ENCODE peak calls at places on chromosomes 11 and 22, in four cellular contexts. One of them, this sample, is unnamed.

GRCh38 chr22:43236401-43237166 is 49.6 kb upstream of the TTLL12 start:
- DNase-seq in mesendoderm: peak; percentile 19
- DNase-seq in H1: no peak
- DNase-seq in IMR-90: no peak
- DNase-seq in this sample: no peak

GRCh38 chr11:77411717-77412441 is 62.0 kb downstream of the PAK1 start:
- DNase-seq in H1: peak; percentile 84
- DNase-seq in IMR-90: peak; percentile 82
- DNase-seq in mesendoderm: peak; percentile 96
- DNase-seq in this sample: peak; percentile 90

GRCh38 chr11:128247235-128247594 is 340.1 kb downstream of the ETS1 start:
- DNase-seq in mesendoderm: no peak
- DNase-seq in H1: no peak
- DNase-seq in IMR-90: no peak
- DNase-seq in this sample: no peak

GRCh38 chr22:19667872-19668740 is 46.2 kb upstream of the SEPTIN5 start:
- DNase-seq in IMR-90: no peak
- DNase-seq in mesendoderm: no peak
- DNase-seq in H1: no peak
- DNase-seq in this sample: no peak

GRCh38 chr11:129460714-129461113 is 85.1 kb downstream of the BARX2 start:
- DNase-seq in H1: no peak
- DNase-seq in IMR-90: no peak
- DNase-seq in mesendoderm: no peak
- DNase-seq in this sample: no peak

GRCh38 chr22:38313384-38313955 is 3.8 kb downstream of the CSNK1E start:
- DNase-seq in mesendoderm: no peak
- DNase-seq in H1: no peak
- DNase-seq in IMR-90: peak; percentile 96
- DNase-seq in this sample: no peak

GRCh38 chr11:43983221-43983795 is 40.9 kb downstream of the C11orf96 start:
- DNase-seq in IMR-90: peak; percentile 13
- DNase-seq in mesendoderm: no peak
- DNase-seq in H1: no peak
- DNase-seq in this sample: no peak

GRCh38 chr11:119615003-119615878 is 113.8 kb downstream of the NECTIN1 start:
- DNase-seq in IMR-90: peak; percentile 90
- DNase-seq in mesendoderm: peak; percentile 67
- DNase-seq in H1: no peak
- DNase-seq in this sample: no peak

GRCh38 chr11:13717331-13717730 is 48.9 kb downstream of the FAR1 start:
- DNase-seq in IMR-90: peak; percentile 73
- DNase-seq in mesendoderm: peak; percentile 63
- DNase-seq in H1: no peak
- DNase-seq in this sample: no peak

GRCh38 chr11:86670179-86670578 is 2.2 kb downstream of the ME3 start:
- DNase-seq in mesendoderm: peak; percentile 48
- DNase-seq in H1: no peak
- DNase-seq in IMR-90: peak; percentile 43
- DNase-seq in this sample: no peak

GRCh38 chr22:19940536-19941364 is 822 bp upstream of the COMT start:
- DNase-seq in IMR-90: no peak
- DNase-seq in H1: no peak
- DNase-seq in mesendoderm: no peak
- DNase-seq in this sample: no peak

GRCh38 chr11:61632096-61632495 is 48.1 kb upstream of the DAGLA start:
- DNase-seq in mesendoderm: no peak
- DNase-seq in H1: no peak
- DNase-seq in IMR-90: no peak
- DNase-seq in this sample: no peak

GRCh38 chr11:122714021-122714420 is 58.5 kb downstream of the UBASH3B start:
- DNase-seq in mesendoderm: no peak
- DNase-seq in H1: no peak
- DNase-seq in IMR-90: no peak
- DNase-seq in this sample: no peak
- H3K56ac ChIP-seq in mesendoderm: no peak overlapping the region
- H3K56ac ChIP-seq in H1: no peak overlapping the region
- H3K56ac ChIP-seq in IMR-90: no peak overlapping the region
- H3K56ac ChIP-seq in this sample: no peak overlapping the region

GRCh38 chr11:4035985-4036384 is 58.6 kb upstream of the RRM1 start:
- DNase-seq in mesendoderm: no peak
- DNase-seq in IMR-90: no peak
- DNase-seq in H1: no peak
- DNase-seq in this sample: no peak
- H3K56ac ChIP-seq in mesendoderm: no peak overlapping the region
- H3K56ac ChIP-seq in IMR-90: no peak overlapping the region
- H3K56ac ChIP-seq in H1: no peak overlapping the region
- H3K56ac ChIP-seq in this sample: no peak overlapping the region

DNA sequence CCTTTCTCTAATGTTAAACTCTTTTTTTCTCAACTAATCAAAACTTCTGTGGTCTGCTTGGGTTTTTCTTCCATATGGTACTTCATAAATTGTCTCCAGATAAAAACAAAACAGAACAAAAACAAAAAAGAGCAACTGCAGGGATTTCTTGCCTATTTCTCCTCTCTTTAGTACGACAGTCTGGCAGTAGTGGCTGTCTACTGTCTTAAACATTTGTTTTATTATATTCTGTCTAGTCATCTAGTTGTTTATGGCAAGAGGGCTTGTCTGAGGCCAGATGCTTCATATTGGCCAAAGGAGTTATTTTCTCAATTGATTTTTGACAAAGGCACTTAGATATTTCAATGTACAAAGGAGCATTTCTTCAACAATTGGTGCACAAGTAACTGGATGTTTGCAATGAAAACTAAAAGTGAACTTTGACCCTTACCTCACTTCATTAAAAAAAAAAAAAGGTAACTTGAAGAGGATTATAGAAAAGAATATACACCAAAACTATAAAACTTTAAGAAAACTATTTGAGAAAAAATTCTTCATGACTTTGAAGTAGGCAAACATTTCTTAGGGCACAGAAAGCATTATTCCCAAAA is 404.2 kb downstream of the LUZP2 start:
- DNase-seq in mesendoderm: no peak
- DNase-seq in IMR-90: no peak
- DNase-seq in H1: no peak
- DNase-seq in this sample: no peak
- H3K56ac ChIP-seq in mesendoderm: no peak overlapping the region
- H3K56ac ChIP-seq in IMR-90: no peak overlapping the region
- H3K56ac ChIP-seq in H1: no peak overlapping the region
- H3K56ac ChIP-seq in this sample: no peak overlapping the region

GRCh38 chr11:70558651-70559050 is 160.3 kb downstream of the CTTN start:
- DNase-seq in H1: no peak
- DNase-seq in IMR-90: no peak
- DNase-seq in mesendoderm: no peak
- DNase-seq in this sample: no peak

GRCh38 chr11:70559516-70559915 is 161.2 kb downstream of the CTTN start:
- DNase-seq in mesendoderm: no peak
- DNase-seq in H1: no peak
- DNase-seq in IMR-90: no peak
- DNase-seq in this sample: no peak

GRCh38 chr11:70555092-70555491 is 156.8 kb downstream of the CTTN start:
- DNase-seq in IMR-90: no peak
- DNase-seq in mesendoderm: no peak
- DNase-seq in H1: no peak
- DNase-seq in this sample: no peak

GRCh38 chr11:70556884-70557741 is 158.8 kb downstream of the CTTN start:
- DNase-seq in IMR-90: no peak
- DNase-seq in mesendoderm: peak; percentile 58
- DNase-seq in H1: no peak
- DNase-seq in this sample: no peak

GRCh38 chr11:70557742-70558485 is 159.6 kb downstream of the CTTN start:
- DNase-seq in IMR-90: no peak
- DNase-seq in H1: no peak
- DNase-seq in mesendoderm: no peak
- DNase-seq in this sample: no peak
- H3K56ac ChIP-seq in IMR-90: no peak overlapping the region
- H3K56ac ChIP-seq in H1: no peak overlapping the region
- H3K56ac ChIP-seq in mesendoderm: peak overlapping the region; percentile 42
- H3K56ac ChIP-seq in this sample: no peak overlapping the region

This sample was measured in H9.